ENCODE peak calls at places on chromosomes 12 and 14, in five cellular contexts. One of them, this sample, is unnamed.

GRCh38 chr14:49939884-49940510 is 47.1 kb downstream of the ARF6 start:
- DNase-seq in A673: peak; percentile 39
- DNase-seq in psoas muscle: no peak
- DNase-seq in CD8-positive, alpha-beta memory T cell: no peak
- DNase-seq in stomach: no peak
- DNase-seq in this sample: no peak

GRCh38 chr14:77181124-77181602 is 435 bp upstream of the TMEM63C start:
- DNase-seq in psoas muscle: no peak
- DNase-seq in A673: no peak
- DNase-seq in stomach: no peak
- DNase-seq in CD8-positive, alpha-beta memory T cell: no peak
- DNase-seq in this sample: no peak

GRCh38 chr12:32230607-32230982 is 123.9 kb downstream of the BICD1 start:
- DNase-seq in CD8-positive, alpha-beta memory T cell: no peak
- DNase-seq in psoas muscle: no peak
- DNase-seq in A673: no peak
- DNase-seq in stomach: no peak
- DNase-seq in this sample: no peak

GRCh38 chr12:100955139-100955538 is 160.6 kb downstream of the ANO4 start:
- DNase-seq in A673: peak; percentile 50
- DNase-seq in stomach: no peak
- DNase-seq in psoas muscle: no peak
- DNase-seq in CD8-positive, alpha-beta memory T cell: no peak
- DNase-seq in this sample: no peak

GRCh38 chr12:6231359-6232268 is 31.4 kb downstream of the CD9 start:
- DNase-seq in stomach: no peak
- DNase-seq in psoas muscle: no peak
- DNase-seq in A673: no peak
- DNase-seq in CD8-positive, alpha-beta memory T cell: no peak
- DNase-seq in this sample: no peak

GRCh38 chr12:64323476-64324225 is 66.9 kb downstream of the C12orf56 start:
- DNase-seq in stomach: no peak
- DNase-seq in CD8-positive, alpha-beta memory T cell: no peak
- DNase-seq in A673: no peak
- DNase-seq in psoas muscle: no peak
- DNase-seq in this sample: no peak

GRCh38 chr14:100738704-100739131 is 12.0 kb downstream of the DLK1 start:
- DNase-seq in stomach: no peak
- DNase-seq in A673: no peak
- DNase-seq in CD8-positive, alpha-beta memory T cell: no peak
- DNase-seq in psoas muscle: no peak
- DNase-seq in this sample: no peak

GRCh38 chr12:50257226-50258166 is 25.8 kb downstream of the LIMA1 start:
- DNase-seq in CD8-positive, alpha-beta memory T cell: no peak
- DNase-seq in A673: peak; percentile 32
- DNase-seq in psoas muscle: no peak
- DNase-seq in stomach: no peak
- DNase-seq in this sample: no peak

GRCh38 chr14:24172871-24173281 is 996 bp downstream of the REC8 start:
- DNase-seq in A673: no peak
- DNase-seq in psoas muscle: no peak
- DNase-seq in stomach: no peak
- DNase-seq in CD8-positive, alpha-beta memory T cell: no peak
- DNase-seq in this sample: no peak

GRCh38 chr14:21106506-21107359 is 5.9 kb downstream of the TMEM253 start:
- DNase-seq in A673: peak; percentile 87
- DNase-seq in psoas muscle: peak; percentile 78
- DNase-seq in stomach: peak; percentile 87
- DNase-seq in CD8-positive, alpha-beta memory T cell: peak; percentile 66
- DNase-seq in this sample: peak; percentile 90

GRCh38 chr12:94753071-94753779 is 102.9 kb upstream of the TMCC3 start:
- DNase-seq in stomach: no peak
- DNase-seq in A673: no peak
- DNase-seq in CD8-positive, alpha-beta memory T cell: no peak
- DNase-seq in psoas muscle: peak; percentile 38
- DNase-seq in this sample: peak; percentile 56

GRCh38 chr12:5798242-5799015 is 146.6 kb downstream of the ANO2 start:
- DNase-seq in stomach: no peak
- DNase-seq in CD8-positive, alpha-beta memory T cell: no peak
- DNase-seq in psoas muscle: no peak
- DNase-seq in A673: no peak
- DNase-seq in this sample: no peak

GRCh38 chr12:54394281-54394719 is 9.8 kb upstream of the ZNF385A start:
- DNase-seq in CD8-positive, alpha-beta memory T cell: peak; percentile 33
- DNase-seq in psoas muscle: no peak
- DNase-seq in stomach: peak; percentile 56
- DNase-seq in A673: peak; percentile 84
- DNase-seq in this sample: peak; percentile 77

GRCh38 chr14:76710093-76711010 is 50.9 kb upstream of the VASH1 start:
- DNase-seq in A673: peak; percentile 66
- DNase-seq in stomach: no peak
- DNase-seq in psoas muscle: no peak
- DNase-seq in CD8-positive, alpha-beta memory T cell: peak; percentile 13
- DNase-seq in this sample: peak; percentile 63

GRCh38 chr12:105334568-105334967 is 4.1 kb downstream of the C12orf75 start:
- DNase-seq in A673: no peak
- DNase-seq in CD8-positive, alpha-beta memory T cell: no peak
- DNase-seq in psoas muscle: no peak
- DNase-seq in stomach: no peak
- DNase-seq in this sample: no peak

GRCh38 chr12:69936214-69936731 is 111.2 kb downstream of the MYRFL start:
- DNase-seq in CD8-positive, alpha-beta memory T cell: no peak
- DNase-seq in psoas muscle: no peak
- DNase-seq in stomach: no peak
- DNase-seq in A673: no peak
- DNase-seq in this sample: no peak

GRCh38 chr12:129854591-129854990 is 49.2 kb downstream of the TMEM132D start:
- DNase-seq in A673: no peak
- DNase-seq in CD8-positive, alpha-beta memory T cell: no peak
- DNase-seq in stomach: no peak
- DNase-seq in psoas muscle: no peak
- DNase-seq in this sample: no peak

GRCh38 chr12:23084236-23084995 is 459.4 kb downstream of the ETNK1 start:
- DNase-seq in A673: peak; percentile 4
- DNase-seq in CD8-positive, alpha-beta memory T cell: no peak
- DNase-seq in stomach: no peak
- DNase-seq in psoas muscle: no peak
- DNase-seq in this sample: no peak

GRCh38 chr12:55699471-55700055 is 8.1 kb downstream of the ITGA7 start:
- DNase-seq in stomach: no peak
- DNase-seq in psoas muscle: no peak
- DNase-seq in CD8-positive, alpha-beta memory T cell: no peak
- DNase-seq in A673: no peak
- DNase-seq in this sample: no peak

GRCh38 chr14:101234588-101234937 is 326.7 kb upstream of the DIO3 start:
- DNase-seq in stomach: no peak
- DNase-seq in psoas muscle: no peak
- DNase-seq in CD8-positive, alpha-beta memory T cell: no peak
- DNase-seq in A673: no peak
- DNase-seq in this sample: no peak

GRCh38 chr12:106582264-106582591 is 576 bp upstream of the RFX4 start:
- DNase-seq in stomach: no peak
- DNase-seq in A673: no peak
- DNase-seq in psoas muscle: no peak
- DNase-seq in CD8-positive, alpha-beta memory T cell: no peak
- DNase-seq in this sample: no peak

GRCh38 chr14:67738740-67739504 is 37.2 kb downstream of the RDH12 start:
- DNase-seq in A673: peak; percentile 90
- DNase-seq in CD8-positive, alpha-beta memory T cell: no peak
- DNase-seq in stomach: peak; percentile 63
- DNase-seq in psoas muscle: peak; percentile 71
- DNase-seq in this sample: peak; percentile 94

GRCh38 chr14:68970096-68970612 is 8.9 kb downstream of the ACTN1 start:
- DNase-seq in psoas muscle: no peak
- DNase-seq in A673: no peak
- DNase-seq in CD8-positive, alpha-beta memory T cell: peak; percentile 91
- DNase-seq in stomach: no peak
- DNase-seq in this sample: no peak

GRCh38 chr12:117470804-117471203 is 109.4 kb upstream of the NOS1 start:
- DNase-seq in psoas muscle: no peak
- DNase-seq in stomach: no peak
- DNase-seq in A673: no peak
- DNase-seq in CD8-positive, alpha-beta memory T cell: no peak
- DNase-seq in this sample: no peak

GRCh38 chr14:64053694-64054669 is 201.2 kb downstream of the SYNE2 start:
- DNase-seq in psoas muscle: no peak
- DNase-seq in CD8-positive, alpha-beta memory T cell: no peak
- DNase-seq in stomach: no peak
- DNase-seq in A673: no peak
- DNase-seq in this sample: no peak

GRCh38 chr12:113388351-113388750 is 15.3 kb downstream of the SDS start:
- DNase-seq in CD8-positive, alpha-beta memory T cell: no peak
- DNase-seq in psoas muscle: no peak
- DNase-seq in stomach: no peak
- DNase-seq in A673: no peak
- DNase-seq in this sample: no peak

GRCh38 chr12:44750468-44750867 is 125.6 kb downstream of the NELL2 start:
- DNase-seq in psoas muscle: no peak
- DNase-seq in stomach: no peak
- DNase-seq in A673: no peak
- DNase-seq in CD8-positive, alpha-beta memory T cell: no peak
- DNase-seq in this sample: no peak

GRCh38 chr14:52043690-52044089 is 25.2 kb downstream of the NID2 start:
- DNase-seq in CD8-positive, alpha-beta memory T cell: no peak
- DNase-seq in A673: no peak
- DNase-seq in psoas muscle: no peak
- DNase-seq in stomach: peak; percentile 36
- DNase-seq in this sample: no peak

GRCh38 chr14:104316121-104316722 is 177.8 kb downstream of the KIF26A start:
- DNase-seq in psoas muscle: no peak
- DNase-seq in A673: no peak
- DNase-seq in CD8-positive, alpha-beta memory T cell: no peak
- DNase-seq in stomach: peak; percentile 17
- DNase-seq in this sample: no peak

GRCh38 chr12:2154050-2154449 is 101.3 kb downstream of the CACNA1C start:
- DNase-seq in stomach: no peak
- DNase-seq in CD8-positive, alpha-beta memory T cell: no peak
- DNase-seq in A673: peak; percentile 8
- DNase-seq in psoas muscle: no peak
- DNase-seq in this sample: no peak

DNA sequence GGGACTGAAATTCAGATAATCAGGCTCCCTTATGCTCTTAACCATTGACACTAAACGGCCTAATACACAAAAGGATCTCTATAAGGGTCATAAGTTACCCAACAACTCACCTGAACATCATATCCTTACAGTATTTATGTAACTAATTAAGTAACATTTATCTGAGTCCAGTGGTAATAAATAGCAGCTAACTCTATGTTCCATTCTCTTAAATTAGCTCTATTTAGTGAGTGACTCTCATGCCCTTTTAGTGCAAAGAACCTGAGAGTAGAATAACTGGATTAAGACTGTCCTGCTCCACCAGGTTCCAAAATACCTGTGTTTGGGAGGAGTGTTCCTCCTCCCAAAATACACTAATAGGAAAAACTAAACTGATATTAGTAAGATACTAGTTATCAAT is 9.8 kb downstream of the SCAF11 start:
- DNase-seq in stomach: no peak
- DNase-seq in psoas muscle: no peak
- DNase-seq in A673: no peak
- DNase-seq in CD8-positive, alpha-beta memory T cell: no peak
- DNase-seq in this sample: no peak
- H3K4me1 ChIP-seq in stomach: peaks cover 95% of the 10 kb centered on the region
- H3K4me1 ChIP-seq in psoas muscle: peaks cover 91% of the 10 kb centered on the region
- H3K4me1 ChIP-seq in A673: peaks cover 16% of the 10 kb centered on the region
- H3K4me1 ChIP-seq in CD8-positive, alpha-beta memory T cell: peaks cover 79% of the 10 kb centered on the region
- H3K4me1 ChIP-seq in this sample: peaks cover 49% of the 10 kb centered on the region

GRCh38 chr12:39959467-39959866 is 146.4 kb downstream of the SLC2A13 start:
- DNase-seq in psoas muscle: no peak
- DNase-seq in stomach: no peak
- DNase-seq in A673: no peak
- DNase-seq in CD8-positive, alpha-beta memory T cell: no peak
- DNase-seq in this sample: no peak
- H3K27ac ChIP-seq in psoas muscle: no peak overlapping the region
- H3K27ac ChIP-seq in stomach: no peak overlapping the region
- H3K27ac ChIP-seq in A673: no peak overlapping the region
- H3K27ac ChIP-seq in CD8-positive, alpha-beta memory T cell: no peak overlapping the region
- H3K27ac ChIP-seq in this sample: no peak overlapping the region

DNA sequence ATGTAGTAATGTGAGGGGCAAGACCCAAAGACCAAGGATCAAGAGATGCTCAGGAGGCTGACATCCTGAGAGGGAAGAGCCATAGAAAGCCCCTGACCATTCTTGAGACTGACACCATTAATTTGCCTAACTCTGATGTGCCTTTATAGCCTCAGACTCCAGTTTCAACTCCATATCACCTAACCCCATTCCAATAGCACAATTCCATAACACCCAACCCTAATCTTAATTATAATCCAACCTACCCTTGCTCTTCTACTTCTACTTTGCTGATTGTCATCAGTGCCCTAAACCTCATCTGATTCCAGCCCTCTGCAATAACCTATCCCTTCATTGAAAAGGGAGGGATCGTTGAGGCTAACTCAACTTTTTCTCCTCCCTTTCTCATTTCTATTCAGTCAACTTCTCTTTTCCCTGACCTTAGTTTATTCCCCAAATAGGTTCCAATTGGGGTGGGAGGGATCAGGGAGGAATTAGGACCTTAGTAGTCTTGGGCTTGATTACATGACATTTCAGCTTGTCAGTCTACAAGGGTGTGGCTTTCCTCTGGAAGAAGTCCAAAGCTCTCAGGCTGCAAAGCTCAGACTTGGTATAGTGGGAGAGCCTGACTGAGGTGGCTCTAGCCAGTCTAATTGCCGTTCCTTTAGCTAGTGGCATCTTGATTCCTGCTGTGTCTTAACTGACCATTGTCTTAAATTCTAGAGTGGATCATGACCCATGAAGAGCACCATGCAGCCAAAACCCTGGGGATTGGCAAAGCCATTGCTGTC is 3.1 kb downstream of the PFKM start:
- DNase-seq in psoas muscle: no peak
- DNase-seq in A673: no peak
- DNase-seq in stomach: no peak
- DNase-seq in CD8-positive, alpha-beta memory T cell: no peak
- DNase-seq in this sample: no peak
- H3K4me1 ChIP-seq in psoas muscle: peaks cover 17% of the 10 kb centered on the region
- H3K4me1 ChIP-seq in A673: peaks cover 14% of the 10 kb centered on the region
- H3K4me1 ChIP-seq in stomach: peaks cover 31% of the 10 kb centered on the region
- H3K4me1 ChIP-seq in CD8-positive, alpha-beta memory T cell: peaks cover 4% of the 10 kb centered on the region
- H3K4me1 ChIP-seq in this sample: peaks cover 27% of the 10 kb centered on the region

DNA sequence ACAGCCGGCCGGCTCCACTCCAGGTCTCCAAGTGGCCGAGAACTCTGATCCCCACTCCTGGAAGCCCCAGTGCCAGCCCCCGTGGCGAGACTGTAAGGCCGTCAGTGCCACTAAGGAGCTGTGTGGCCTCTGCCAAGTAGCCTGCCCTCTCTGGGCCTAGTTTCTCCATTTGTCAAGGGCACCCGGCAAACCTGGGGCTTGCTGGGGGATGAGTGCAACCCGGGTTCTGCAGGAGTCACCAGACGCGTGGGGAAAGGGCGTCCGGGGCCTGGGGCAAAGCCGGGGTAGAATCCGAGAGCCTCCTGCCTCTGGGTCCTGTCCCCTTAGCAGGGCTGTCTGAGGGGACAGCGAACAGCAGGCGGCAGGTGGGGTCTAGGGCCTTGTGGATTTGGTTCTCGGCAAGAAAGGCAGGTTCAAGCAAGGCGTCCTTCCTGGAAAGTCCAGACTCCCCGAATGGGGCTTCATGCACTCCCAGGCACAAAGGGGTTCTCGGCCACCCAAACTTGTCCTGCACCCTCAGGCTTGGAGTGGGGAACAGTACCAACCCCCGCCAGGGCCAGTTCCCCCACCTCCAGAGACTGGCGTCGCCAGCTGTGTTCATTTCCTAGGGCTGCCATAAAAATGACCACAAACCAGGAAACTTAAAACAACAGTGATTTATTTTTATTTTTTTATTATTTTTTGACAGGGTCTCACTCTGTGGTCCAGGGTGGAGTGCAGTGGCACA is 56.0 kb downstream of the NCOR2 start:
- DNase-seq in A673: no peak
- DNase-seq in psoas muscle: no peak
- DNase-seq in stomach: no peak
- DNase-seq in CD8-positive, alpha-beta memory T cell: no peak
- DNase-seq in this sample: no peak
- H3K27ac ChIP-seq in A673: no peak overlapping the region
- H3K27ac ChIP-seq in psoas muscle: peak overlapping the region; percentile 84
- H3K27ac ChIP-seq in stomach: peak overlapping the region; percentile 79
- H3K27ac ChIP-seq in CD8-positive, alpha-beta memory T cell: no peak overlapping the region
- H3K27ac ChIP-seq in this sample: no peak overlapping the region